ENCODE peak calls at places on chromosomes 11 and 22, in nine cellular contexts. One of them, this sample, is unnamed.
A peak's percentile ranks its signal among the peaks of the same experiment; 100 is the strongest.

GRCh38 chr11:96339704-96340554 is 3.1 kb downstream of the MAML2 start:
- DNase-seq in BJ: no peak
- DNase-seq in H1: no peak
- DNase-seq in mammary epithelial cell: no peak
- DNase-seq in cardiac muscle cell: no peak
- DNase-seq in brain microvascular endothelial cell: no peak
- DNase-seq in H9: no peak
- DNase-seq in AG04450: no peak
- DNase-seq in tibial nerve: no peak
- DNase-seq in this sample: no peak

GRCh38 chr11:40037005-40037404 is 1422.4 kb downstream of the LRRC4C start:
- DNase-seq in brain microvascular endothelial cell: no peak
- DNase-seq in tibial nerve: no peak
- DNase-seq in cardiac muscle cell: peak; percentile 5
- DNase-seq in H9: peak; percentile 25
- DNase-seq in H1: no peak
- DNase-seq in AG04450: no peak
- DNase-seq in mammary epithelial cell: no peak
- DNase-seq in BJ: no peak
- DNase-seq in this sample: no peak

GRCh38 chr11:57641011-57641410 is 8.7 kb downstream of the YPEL4 start:
- DNase-seq in tibial nerve: no peak
- DNase-seq in H9: peak; percentile 45
- DNase-seq in cardiac muscle cell: peak; percentile 51
- DNase-seq in brain microvascular endothelial cell: peak; percentile 24
- DNase-seq in H1: no peak
- DNase-seq in mammary epithelial cell: no peak
- DNase-seq in BJ: no peak
- DNase-seq in AG04450: no peak
- DNase-seq in this sample: no peak

GRCh38 chr11:95297680-95298452 is 66.9 kb upstream of the SESN3 start:
- DNase-seq in cardiac muscle cell: no peak
- DNase-seq in BJ: no peak
- DNase-seq in H9: no peak
- DNase-seq in brain microvascular endothelial cell: no peak
- DNase-seq in mammary epithelial cell: no peak
- DNase-seq in H1: no peak
- DNase-seq in tibial nerve: no peak
- DNase-seq in AG04450: no peak
- DNase-seq in this sample: no peak

GRCh38 chr11:134508219-134508990 is 96.4 kb upstream of the B3GAT1 start:
- DNase-seq in AG04450: no peak
- DNase-seq in cardiac muscle cell: no peak
- DNase-seq in BJ: no peak
- DNase-seq in mammary epithelial cell: no peak
- DNase-seq in H9: no peak
- DNase-seq in brain microvascular endothelial cell: no peak
- DNase-seq in tibial nerve: no peak
- DNase-seq in H1: no peak
- DNase-seq in this sample: peak; percentile 1

GRCh38 chr22:21972293-21972779 is 10.3 kb downstream of the TOP3B start:
- DNase-seq in BJ: no peak
- DNase-seq in cardiac muscle cell: peak; percentile 49
- DNase-seq in brain microvascular endothelial cell: peak; percentile 31
- DNase-seq in H1: peak; percentile 91
- DNase-seq in mammary epithelial cell: no peak
- DNase-seq in AG04450: no peak
- DNase-seq in tibial nerve: no peak
- DNase-seq in H9: peak; percentile 67
- DNase-seq in this sample: peak; percentile 51

GRCh38 chr11:117097567-117098268 is 510 bp downstream of the SIK3 start:
- DNase-seq in cardiac muscle cell: no peak
- DNase-seq in AG04450: no peak
- DNase-seq in H9: peak; percentile 49
- DNase-seq in H1: peak; percentile 74
- DNase-seq in BJ: no peak
- DNase-seq in mammary epithelial cell: no peak
- DNase-seq in tibial nerve: peak; percentile 42
- DNase-seq in brain microvascular endothelial cell: no peak
- DNase-seq in this sample: peak; percentile 22

GRCh38 chr11:79182794-79183193 is 258.0 kb downstream of the TENM4 start:
- DNase-seq in BJ: peak; percentile 81
- DNase-seq in mammary epithelial cell: peak; percentile 32
- DNase-seq in cardiac muscle cell: no peak
- DNase-seq in H9: no peak
- DNase-seq in tibial nerve: no peak
- DNase-seq in H1: no peak
- DNase-seq in brain microvascular endothelial cell: peak; percentile 3
- DNase-seq in AG04450: peak; percentile 85
- DNase-seq in this sample: no peak

GRCh38 chr11:10441021-10441523 is 14.0 kb upstream of the AMPD3 start:
- DNase-seq in H1: no peak
- DNase-seq in cardiac muscle cell: no peak
- DNase-seq in brain microvascular endothelial cell: peak; percentile 5
- DNase-seq in H9: no peak
- DNase-seq in tibial nerve: no peak
- DNase-seq in mammary epithelial cell: no peak
- DNase-seq in BJ: no peak
- DNase-seq in AG04450: no peak
- DNase-seq in this sample: no peak

GRCh38 chr11:118263694-118264567 is at the start of gene MPZL2:
- DNase-seq in AG04450: no peak
- DNase-seq in brain microvascular endothelial cell: no peak
- DNase-seq in H1: peak; percentile 70
- DNase-seq in H9: peak; percentile 74
- DNase-seq in tibial nerve: peak; percentile 6
- DNase-seq in cardiac muscle cell: no peak
- DNase-seq in BJ: no peak
- DNase-seq in mammary epithelial cell: peak; percentile 98
- DNase-seq in this sample: peak; percentile 15

GRCh38 chr11:43955381-43956118 is 13.1 kb downstream of the C11orf96 start:
- DNase-seq in brain microvascular endothelial cell: no peak
- DNase-seq in AG04450: no peak
- DNase-seq in BJ: no peak
- DNase-seq in H1: no peak
- DNase-seq in H9: no peak
- DNase-seq in tibial nerve: no peak
- DNase-seq in mammary epithelial cell: peak; percentile 34
- DNase-seq in cardiac muscle cell: peak; percentile 34
- DNase-seq in this sample: no peak

GRCh38 chr11:96111308-96111707 is 187.4 kb upstream of the MTMR2 start:
- DNase-seq in AG04450: no peak
- DNase-seq in BJ: no peak
- DNase-seq in mammary epithelial cell: no peak
- DNase-seq in H9: no peak
- DNase-seq in tibial nerve: no peak
- DNase-seq in brain microvascular endothelial cell: no peak
- DNase-seq in H1: no peak
- DNase-seq in cardiac muscle cell: no peak
- DNase-seq in this sample: no peak

GRCh38 chr11:131696584-131697120 is 326.2 kb downstream of the NTM start:
- DNase-seq in mammary epithelial cell: no peak
- DNase-seq in H9: no peak
- DNase-seq in AG04450: no peak
- DNase-seq in cardiac muscle cell: no peak
- DNase-seq in brain microvascular endothelial cell: no peak
- DNase-seq in tibial nerve: no peak
- DNase-seq in H1: no peak
- DNase-seq in BJ: no peak
- DNase-seq in this sample: no peak

GRCh38 chr11:16410479-16410878 is 54.1 kb upstream of the SOX6 start:
- DNase-seq in brain microvascular endothelial cell: no peak
- DNase-seq in BJ: no peak
- DNase-seq in H1: no peak
- DNase-seq in H9: no peak
- DNase-seq in mammary epithelial cell: peak; percentile 62
- DNase-seq in AG04450: no peak
- DNase-seq in tibial nerve: no peak
- DNase-seq in cardiac muscle cell: no peak
- DNase-seq in this sample: no peak

GRCh38 chr11:95092549-95093324 is 3.1 kb downstream of the ENDOD1 start:
- DNase-seq in brain microvascular endothelial cell: peak; percentile 72
- DNase-seq in tibial nerve: no peak
- DNase-seq in H9: no peak
- DNase-seq in H1: no peak
- DNase-seq in BJ: no peak
- DNase-seq in mammary epithelial cell: peak; percentile 73
- DNase-seq in AG04450: no peak
- DNase-seq in cardiac muscle cell: peak; percentile 50
- DNase-seq in this sample: no peak

DNA sequence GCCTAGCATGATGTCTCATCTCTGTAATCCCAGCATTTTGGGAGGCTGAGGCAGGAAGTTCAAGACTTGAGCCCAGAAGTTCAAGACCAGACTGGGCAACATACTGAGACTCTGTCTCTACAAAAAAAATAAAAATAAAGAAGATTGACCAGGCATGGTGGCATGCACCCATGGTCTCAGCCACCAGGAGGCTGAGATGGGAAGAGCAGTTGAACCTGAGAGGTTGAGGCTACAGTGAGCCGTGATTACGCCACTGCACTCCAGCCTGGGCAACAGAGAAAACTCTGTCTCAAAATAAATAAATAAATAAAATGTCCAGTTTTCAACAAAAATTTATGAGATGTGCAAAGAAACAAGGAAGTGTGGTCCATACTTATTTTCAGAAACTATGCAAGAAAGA is 28.3 kb downstream of the EFCAB6 start:
- DNase-seq in brain microvascular endothelial cell: no peak
- DNase-seq in H1: no peak
- DNase-seq in mammary epithelial cell: no peak
- DNase-seq in H9: no peak
- DNase-seq in BJ: no peak
- DNase-seq in tibial nerve: no peak
- DNase-seq in AG04450: no peak
- DNase-seq in cardiac muscle cell: peak; percentile 2
- DNase-seq in this sample: no peak
- TF ChIP-seq CTCF in brain microvascular endothelial cell: peak; percentile 44
- TF ChIP-seq CTCF in H1: peak; percentile 63
- TF ChIP-seq CTCF in mammary epithelial cell: peak; percentile 12
- TF ChIP-seq CTCF in H9: peak; percentile 58
- TF ChIP-seq CTCF in BJ: peak; percentile 11
- TF ChIP-seq CTCF in tibial nerve: no peak
- TF ChIP-seq CTCF in AG04450: peak; percentile 10
- TF ChIP-seq CTCF in cardiac muscle cell: peak; percentile 14
- TF ChIP-seq CTCF in this sample: peak; percentile 24

GRCh38 chr22:36923458-36923784 is 10.0 kb downstream of the CSF2RB start:
- DNase-seq in H9: no peak
- DNase-seq in tibial nerve: no peak
- DNase-seq in mammary epithelial cell: no peak
- DNase-seq in BJ: no peak
- DNase-seq in cardiac muscle cell: no peak
- DNase-seq in brain microvascular endothelial cell: no peak
- DNase-seq in AG04450: no peak
- DNase-seq in H1: no peak
- DNase-seq in this sample: no peak

GRCh38 chr22:36924151-36924698 is 10.8 kb downstream of the CSF2RB start:
- DNase-seq in AG04450: no peak
- DNase-seq in tibial nerve: no peak
- DNase-seq in H1: no peak
- DNase-seq in brain microvascular endothelial cell: no peak
- DNase-seq in mammary epithelial cell: no peak
- DNase-seq in cardiac muscle cell: no peak
- DNase-seq in H9: no peak
- DNase-seq in BJ: no peak
- DNase-seq in this sample: no peak

GRCh38 chr22:36922752-36923457 is 9.5 kb downstream of the CSF2RB start:
- DNase-seq in cardiac muscle cell: no peak
- DNase-seq in brain microvascular endothelial cell: no peak
- DNase-seq in H9: no peak
- DNase-seq in mammary epithelial cell: no peak
- DNase-seq in H1: no peak
- DNase-seq in BJ: no peak
- DNase-seq in AG04450: no peak
- DNase-seq in tibial nerve: no peak
- DNase-seq in this sample: no peak

GRCh38 chr22:36921309-36922096 is 8.1 kb downstream of the CSF2RB start:
- DNase-seq in BJ: no peak
- DNase-seq in mammary epithelial cell: no peak
- DNase-seq in brain microvascular endothelial cell: no peak
- DNase-seq in tibial nerve: no peak
- DNase-seq in H1: no peak
- DNase-seq in H9: no peak
- DNase-seq in cardiac muscle cell: no peak
- DNase-seq in AG04450: no peak
- DNase-seq in this sample: no peak

GRCh38 chr22:36922097-36922608 is 8.7 kb downstream of the CSF2RB start:
- DNase-seq in BJ: no peak
- DNase-seq in tibial nerve: no peak
- DNase-seq in AG04450: no peak
- DNase-seq in H1: no peak
- DNase-seq in mammary epithelial cell: no peak
- DNase-seq in cardiac muscle cell: peak; percentile 54
- DNase-seq in brain microvascular endothelial cell: no peak
- DNase-seq in H9: peak; percentile 59
- DNase-seq in this sample: no peak
- H3K27me3 ChIP-seq in BJ: peaks cover 1% of the 10 kb centered on the region
- H3K27me3 ChIP-seq in tibial nerve: peaks cover 11% of the 10 kb centered on the region
- H3K27me3 ChIP-seq in AG04450: peaks cover 11% of the 10 kb centered on the region
- H3K27me3 ChIP-seq in H1: peaks cover 2% of the 10 kb centered on the region
- H3K27me3 ChIP-seq in mammary epithelial cell: peaks cover 2% of the 10 kb centered on the region
- H3K27me3 ChIP-seq in cardiac muscle cell: peaks cover 1% of the 10 kb centered on the region
- H3K27me3 ChIP-seq in brain microvascular endothelial cell: peaks cover 2% of the 10 kb centered on the region
- H3K27me3 ChIP-seq in H9: no peaks in the 10 kb centered on the region
- H3K27me3 ChIP-seq in this sample: peaks cover 62% of the 10 kb centered on the region

GRCh38 chr11:17554487-17554886 is 7.4 kb downstream of the OTOG start:
- DNase-seq in brain microvascular endothelial cell: no peak
- DNase-seq in mammary epithelial cell: no peak
- DNase-seq in H1: no peak
- DNase-seq in cardiac muscle cell: no peak
- DNase-seq in tibial nerve: no peak
- DNase-seq in BJ: no peak
- DNase-seq in H9: no peak
- DNase-seq in AG04450: no peak
- DNase-seq in this sample: no peak
- TF ChIP-seq CTCF in brain microvascular endothelial cell: no peak
- TF ChIP-seq CTCF in mammary epithelial cell: no peak
- TF ChIP-seq CTCF in H1: no peak
- TF ChIP-seq CTCF in cardiac muscle cell: no peak
- TF ChIP-seq CTCF in tibial nerve: no peak
- TF ChIP-seq CTCF in BJ: no peak
- TF ChIP-seq CTCF in H9: peak; percentile 35
- TF ChIP-seq CTCF in AG04450: no peak
- TF ChIP-seq CTCF in this sample: peak; percentile 16

DNA sequence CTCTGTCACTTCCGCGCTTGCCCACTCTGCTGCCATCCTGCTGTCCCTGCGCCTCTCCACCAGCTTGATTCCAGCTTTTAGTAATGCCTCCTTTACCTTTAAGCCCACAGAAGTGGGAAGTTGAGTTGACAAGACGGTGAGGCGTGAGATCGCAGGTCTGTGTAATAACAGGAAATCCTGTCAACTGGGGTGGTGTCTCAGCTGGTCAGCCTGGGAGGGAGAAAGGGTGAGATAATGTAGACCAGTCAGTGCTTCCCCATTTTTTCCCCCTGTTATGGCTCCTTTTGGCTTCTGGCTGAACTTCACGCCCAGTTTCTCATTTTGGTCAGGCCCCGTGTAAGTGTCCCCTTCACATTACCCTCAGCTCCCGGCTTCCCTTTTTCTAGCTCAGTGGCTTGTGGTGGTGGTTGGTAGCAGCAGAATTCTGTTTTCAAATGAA is 98.9 kb downstream of the TRAF6 start:
- DNase-seq in brain microvascular endothelial cell: no peak
- DNase-seq in BJ: no peak
- DNase-seq in H1: no peak
- DNase-seq in mammary epithelial cell: no peak
- DNase-seq in H9: no peak
- DNase-seq in cardiac muscle cell: peak; percentile 22
- DNase-seq in tibial nerve: no peak
- DNase-seq in AG04450: no peak
- DNase-seq in this sample: no peak
- H3K27me3 ChIP-seq in brain microvascular endothelial cell: no peaks in the 10 kb centered on the region
- H3K27me3 ChIP-seq in BJ: no peaks in the 10 kb centered on the region
- H3K27me3 ChIP-seq in H1: no peaks in the 10 kb centered on the region
- H3K27me3 ChIP-seq in mammary epithelial cell: no peaks in the 10 kb centered on the region
- H3K27me3 ChIP-seq in H9: no peaks in the 10 kb centered on the region
- H3K27me3 ChIP-seq in cardiac muscle cell: no peaks in the 10 kb centered on the region
- H3K27me3 ChIP-seq in tibial nerve: no peaks in the 10 kb centered on the region
- H3K27me3 ChIP-seq in AG04450: no peaks in the 10 kb centered on the region
- H3K27me3 ChIP-seq in this sample: no peaks in the 10 kb centered on the region